ENCODE peak calls at places on chromosomes 11 and 22, in five cellular contexts. L is SIG-M5, A is iris pigment epithelial cell, Z is activated T-cell treated with anti-CD3 and anti-CD28 coated beads for 48 hours, M is mucosa of gallbladder. C is an unnamed sample.

GRCh38 chr11:92846542-92847125 is 122.8 kb upstream of the MTNR1B start:
- DNase-seq in L (no peak), A (no peak), Z (no peak), M (no peak), C (no peak)

GRCh38 chr11:108591893-108592292 is 1.7 kb downstream of the EXPH5 start:
- DNase-seq in L (no peak), A (no peak), Z (no peak), M (no peak), C (no peak)

GRCh38 chr22:24181996-24182560 is 791 bp downstream of the SUSD2 start:
- DNase-seq in L (no peak), A (no peak), Z (no peak), M (no peak), C (no peak)

GRCh38 chr11:11370263-11371060 is 17.4 kb upstream of the CSNK2A3 start:
- DNase-seq in L (peak), A (no peak), Z (no peak), M (no peak), C (no peak)

GRCh38 chr11:129021295-129021694 is 78.6 kb upstream of the TP53AIP1 start:
- DNase-seq in L (no peak), A (no peak), Z (no peak), M (no peak), C (no peak)

GRCh38 chr22:43543522-43544281 is 131.9 kb downstream of the MPPED1 start:
- DNase-seq in L (no peak), A (no peak), Z (no peak), M (no peak), C (no peak)

GRCh38 chr11:490186-490929 is 16.7 kb downstream of the RNH1 start:
- DNase-seq in L (no peak), A (no peak), Z (no peak), M (no peak), C (peak)

GRCh38 chr22:25960375-25960774 is 208.9 kb upstream of the SEZ6L start:
- DNase-seq in L (no peak), A (no peak), Z (no peak), M (no peak), C (no peak)

GRCh38 chr11:89168396-89168795 is 9.3 kb upstream of the TYR start:
- DNase-seq in L (no peak), A (no peak), Z (no peak), M (no peak), C (no peak)

GRCh38 chr11:117723625-117724024 is 73.4 kb downstream of the DSCAML1 start:
- DNase-seq in L (no peak), A (no peak), Z (no peak), M (no peak), C (no peak)

GRCh38 chr22:46071451-46072029 is 78.8 kb upstream of the PPARA start:
- DNase-seq in L (no peak), A (peak), Z (peak), M (peak), C (no peak)

GRCh38 chr11:134343646-134344045 is 11.9 kb downstream of the GLB1L2 start:
- DNase-seq in L (no peak), A (no peak), Z (no peak), M (no peak), C (no peak)

GRCh38 chr11:79055866-79056632 is 384.8 kb downstream of the TENM4 start:
- DNase-seq in L (no peak), A (peak), Z (no peak), M (no peak), C (no peak)

GRCh38 chr11:114098927-114099326 is 39.4 kb downstream of the ZBTB16 start:
- DNase-seq in L (no peak), A (peak), Z (no peak), M (peak), C (no peak)

GRCh38 chr22:49570032-49570848 is 257.4 kb downstream of the BRD1 start:
- DNase-seq in L (no peak), A (no peak), Z (no peak), M (no peak), C (no peak)

GRCh38 chr11:122686106-122686505 is 30.6 kb downstream of the UBASH3B start:
- DNase-seq in L (no peak), A (no peak), Z (no peak), M (no peak), C (no peak)

GRCh38 chr11:128467610-128468041 is 119.7 kb downstream of the ETS1 start:
- DNase-seq in L (no peak), A (peak), Z (no peak), M (peak), C (no peak)

GRCh38 chr22:39719559-39720450 is 149.3 kb downstream of the CACNA1I start:
- DNase-seq in L (no peak), A (no peak), Z (no peak), M (no peak), C (no peak)

GRCh38 chr22:49906071-49906798 is 12.0 kb downstream of the ALG12 start:
- DNase-seq in L (no peak), A (no peak), Z (no peak), M (no peak), C (no peak)

GRCh38 chr11:877565-877964 is 33.0 kb downstream of the CHID1 start:
- DNase-seq in L (no peak), A (no peak), Z (peak), M (no peak), C (no peak)

GRCh38 chr11:5234390-5234834 is at the start of gene HBD:
- DNase-seq in L (no peak), A (peak), Z (no peak), M (no peak), C (no peak)

GRCh38 chr22:49738006-49738405 is 89.7 kb downstream of the BRD1 start:
- DNase-seq in L (no peak), A (no peak), Z (no peak), M (no peak), C (no peak)

GRCh38 chr11:12862761-12863469 is 146.2 kb upstream of the RASSF10 start:
- DNase-seq in L (no peak), A (peak), Z (no peak), M (peak), C (no peak)

GRCh38 chr11:60757231-60757800 is 649 bp downstream of the MS4A15 start:
- DNase-seq in L (no peak), A (no peak), Z (no peak), M (no peak), C (no peak)

GRCh38 chr11:12223771-12224536 is 113.6 kb downstream of the MICAL2 start:
- DNase-seq in L (no peak), A (no peak), Z (no peak), M (no peak), C (no peak)

GRCh38 chr11:88332851-88333250 is 4.7 kb downstream of the CTSC start:
- DNase-seq in L (no peak), A (peak), Z (no peak), M (no peak), C (no peak)

GRCh38 chr11:70437111-70437784 is 38.9 kb downstream of the CTTN start:
- DNase-seq in L (no peak), A (no peak), Z (no peak), M (no peak), C (peak)

GRCh38 chr11:75655619-75656018 is 13.2 kb downstream of the MAP6 start:
- DNase-seq in L (no peak), A (peak), Z (no peak), M (no peak), C (no peak)

GRCh38 chr11:125163431-125164011 is 1.0 kb upstream of the PKNOX2 start:
- DNase-seq in L (no peak), A (no peak), Z (no peak), M (no peak), C (no peak)

GRCh38 chr22:17359501-17359900 is 9.8 kb upstream of the CECR2 start:
- DNase-seq in L (no peak), A (peak), Z (no peak), M (no peak), C (no peak)

GRCh38 chr22:29032584-29032983 is 29.0 kb downstream of the C22orf31 start:
- DNase-seq in L (no peak), A (no peak), Z (no peak), M (peak), C (no peak)

GRCh38 chr11:1232328-1233321 is 9.8 kb downstream of the MUC5B start:
- DNase-seq in L (no peak), A (no peak), Z (no peak), M (no peak), C (no peak)

GRCh38 chr11:125379565-125380343 is 116.3 kb downstream of the FEZ1 start:
- DNase-seq in L (no peak), A (no peak), Z (no peak), M (no peak), C (no peak)

GRCh38 chr11:22491826-22492225 is 133.8 kb downstream of the FANCF start:
- DNase-seq in L (no peak), A (peak), Z (no peak), M (no peak), C (no peak)

GRCh38 chr11:119672597-119672996 is 56.4 kb downstream of the NECTIN1 start:
- DNase-seq in L (no peak), A (no peak), Z (no peak), M (no peak), C (no peak)

C was measured in GM12891.